ENCODE peak calls at places on chromosomes 7 and 10, in nine cellular contexts. M, W, Z, O, Q, L, B, A and P are unnamed samples.

GRCh38 chr7:138785587-138786437 is 12.0 kb upstream of the TMEM213 start:
- DNase-seq in M (no peak), W (no peak), Z (no peak), O (no peak), Q (no peak), L (no peak), B (no peak), A (no peak), P (no peak)

GRCh38 chr10:71124921-71125748 is 87.2 kb upstream of the UNC5B start:
- DNase-seq in M (no peak), W (no peak), Z (no peak), O (no peak), Q (no peak), L (no peak), B (no peak), A (no peak), P (no peak)

GRCh38 chr10:110834622-110835219 is 37.0 kb upstream of the PDCD4 start:
- DNase-seq in M (no peak), W (no peak), Z (peak), O (no peak), Q (no peak), L (peak), B (no peak), A (no peak), P (no peak)

GRCh38 chr10:120458432-120458831 is 1.4 kb downstream of the PLPP4 start:
- DNase-seq in M (no peak), W (no peak), Z (no peak), O (no peak), Q (no peak), L (no peak), B (no peak), A (no peak), P (no peak)

GRCh38 chr7:7772385-7772784 is 54.0 kb upstream of the RPA3 start:
- DNase-seq in M (no peak), W (peak), Z (no peak), O (peak), Q (no peak), L (no peak), B (no peak), A (peak), P (no peak)

GRCh38 chr10:27893320-27894014 is 105.4 kb downstream of the ODAD2 start:
- DNase-seq in M (peak), W (peak), Z (no peak), O (peak), Q (no peak), L (no peak), B (no peak), A (no peak), P (peak)

GRCh38 chr7:1845536-1846311 is 175.6 kb downstream of the ELFN1 start:
- DNase-seq in M (no peak), W (peak), Z (peak), O (no peak), Q (no peak), L (peak), B (no peak), A (no peak), P (no peak)

GRCh38 chr10:14626126-14626525 is 148.6 kb downstream of the FAM107B start:
- DNase-seq in M (no peak), W (no peak), Z (no peak), O (no peak), Q (no peak), L (no peak), B (no peak), A (no peak), P (no peak)

GRCh38 chr10:69866688-69867461 is 65.2 kb downstream of the COL13A1 start:
- DNase-seq in M (no peak), W (peak), Z (peak), O (no peak), Q (no peak), L (peak), B (no peak), A (peak), P (peak)

GRCh38 chr7:158726277-158726807 is 21.7 kb upstream of the NCAPG2 start:
- DNase-seq in M (no peak), W (no peak), Z (no peak), O (no peak), Q (no peak), L (no peak), B (no peak), A (no peak), P (no peak)

GRCh38 chr10:77681839-77682238 is 44.2 kb upstream of the KCNMA1 start:
- DNase-seq in M (no peak), W (no peak), Z (no peak), O (no peak), Q (no peak), L (no peak), B (no peak), A (no peak), P (no peak)

GRCh38 chr7:154781369-154782303 is 221.3 kb downstream of the PAXIP1 start:
- DNase-seq in M (no peak), W (no peak), Z (no peak), O (no peak), Q (no peak), L (no peak), B (no peak), A (no peak), P (no peak)

GRCh38 chr10:78920011-78920410 is 148.8 kb upstream of the ZMIZ1 start:
- DNase-seq in M (no peak), W (no peak), Z (no peak), O (no peak), Q (no peak), L (no peak), B (no peak), A (no peak), P (no peak)

GRCh38 chr7:13981070-13981469 is 8.4 kb downstream of the ETV1 start:
- DNase-seq in M (peak), W (peak), Z (peak), O (peak), Q (no peak), L (peak), B (no peak), A (peak), P (peak)

GRCh38 chr10:24318517-24318916 is 109.6 kb downstream of the KIAA1217 start:
- DNase-seq in M (no peak), W (no peak), Z (no peak), O (no peak), Q (no peak), L (no peak), B (no peak), A (no peak), P (no peak)

GRCh38 chr7:128591705-128592104 is 80.4 kb upstream of the GARIN1A start:
- DNase-seq in M (no peak), W (no peak), Z (peak), O (no peak), Q (no peak), L (no peak), B (no peak), A (no peak), P (no peak)

GRCh38 chr10:86195521-86195920 is 171.1 kb downstream of the GRID1 start:
- DNase-seq in M (no peak), W (no peak), Z (no peak), O (no peak), Q (no peak), L (no peak), B (no peak), A (no peak), P (no peak)

GRCh38 chr7:137342340-137342739 is 1.2 kb downstream of the PTN start:
- DNase-seq in M (no peak), W (no peak), Z (no peak), O (no peak), Q (no peak), L (no peak), B (no peak), A (no peak), P (no peak)

GRCh38 chr7:102728-103127 is 89.6 kb upstream of the FAM20C start:
- DNase-seq in M (peak), W (peak), Z (peak), O (no peak), Q (no peak), L (peak), B (no peak), A (no peak), P (no peak)

GRCh38 chr7:2120251-2120660 is 112.5 kb downstream of the MAD1L1 start:
- DNase-seq in M (no peak), W (no peak), Z (peak), O (no peak), Q (no peak), L (peak), B (no peak), A (no peak), P (no peak)

GRCh38 chr7:44391171-44391570 is 65.8 kb upstream of the CAMK2B start:
- DNase-seq in M (no peak), W (no peak), Z (no peak), O (no peak), Q (no peak), L (no peak), B (no peak), A (no peak), P (no peak)

GRCh38 chr10:97771913-97772823 is at the start of gene SFRP5:
- DNase-seq in M (no peak), W (peak), Z (peak), O (no peak), Q (no peak), L (no peak), B (no peak), A (no peak), P (no peak)

GRCh38 chr10:4131407-4132215 is 346.6 kb upstream of the KLF6 start:
- DNase-seq in M (peak), W (peak), Z (no peak), O (peak), Q (peak), L (no peak), B (no peak), A (peak), P (peak)

GRCh38 chr7:19713676-19714075 is 4.8 kb upstream of the POLR1F start:
- DNase-seq in M (no peak), W (peak), Z (no peak), O (peak), Q (no peak), L (no peak), B (no peak), A (no peak), P (peak)

GRCh38 chr7:144787127-144787526 is 48.7 kb downstream of the TPK1 start:
- DNase-seq in M (no peak), W (no peak), Z (peak), O (no peak), Q (no peak), L (no peak), B (no peak), A (no peak), P (no peak)

GRCh38 chr7:33849961-33850559 is 55.3 kb upstream of the BMPER start:
- DNase-seq in M (no peak), W (no peak), Z (no peak), O (no peak), Q (no peak), L (no peak), B (no peak), A (no peak), P (no peak)

GRCh38 chr10:12663863-12664262 is 314.5 kb downstream of the CAMK1D start:
- DNase-seq in M (no peak), W (no peak), Z (no peak), O (no peak), Q (no peak), L (no peak), B (no peak), A (no peak), P (no peak)

GRCh38 chr7:121499526-121500123 is 103.5 kb upstream of the FAM3C start:
- DNase-seq in M (no peak), W (no peak), Z (no peak), O (no peak), Q (no peak), L (no peak), B (no peak), A (no peak), P (no peak)

GRCh38 chr7:111041577-111041976 is 49.4 kb upstream of the LRRN3 start:
- DNase-seq in M (no peak), W (peak), Z (no peak), O (no peak), Q (no peak), L (no peak), B (no peak), A (no peak), P (no peak)

GRCh38 chr7:35036361-35037171 is 719 bp downstream of the DPY19L1 start:
- DNase-seq in M (peak), W (peak), Z (peak), O (peak), Q (peak), L (peak), B (peak), A (peak), P (peak)

GRCh38 chr7:155466142-155466813 is 8.3 kb downstream of the EN2 start:
- DNase-seq in M (no peak), W (no peak), Z (no peak), O (no peak), Q (no peak), L (no peak), B (no peak), A (no peak), P (no peak)

GRCh38 chr10:338176-339037 is 203.2 kb downstream of the ZMYND11 start:
- DNase-seq in M (no peak), W (peak), Z (no peak), O (peak), Q (peak), L (no peak), B (no peak), A (no peak), P (peak)

GRCh38 chr7:65974191-65974801 is 7.7 kb downstream of the GUSB start:
- DNase-seq in M (no peak), W (no peak), Z (no peak), O (no peak), Q (no peak), L (no peak), B (no peak), A (no peak), P (no peak)

GRCh38 chr7:1313591-1313990 is 80.9 kb downstream of the UNCX start:
- DNase-seq in M (no peak), W (no peak), Z (no peak), O (no peak), Q (peak), L (no peak), B (no peak), A (no peak), P (no peak)

GRCh38 chr10:83397806-83398205 is 741.5 kb upstream of the GHITM start:
- DNase-seq in M (no peak), W (no peak), Z (no peak), O (no peak), Q (no peak), L (no peak), B (no peak), A (no peak), P (no peak)

GRCh38 chr7:104341545-104341944 is 13.1 kb downstream of the LHFPL3 start:
- DNase-seq in M (no peak), W (no peak), Z (no peak), O (no peak), Q (no peak), L (no peak), B (no peak), A (no peak), P (no peak)